ENCODE peak calls at places on chromosomes 1 and 21, in five cellular contexts. N is psoas muscle, X is sigmoid colon, V is fibroblast of lung, R is heart right ventricle. T is an unnamed sample.

GRCh38 chr1:204398197-204399125 is 13.2 kb downstream of the PPP1R15B start:
- DNase-seq in R (peak), N (no peak), V (peak), X (no peak), T (peak)

GRCh38 chr1:197213193-197213592 is 54.9 kb upstream of the CRB1 start:
- DNase-seq in N (no peak), V (no peak), X (no peak), R (no peak), T (no peak)

GRCh38 chr1:17630048-17630830 is 90.7 kb downstream of the ARHGEF10L start:
- DNase-seq in R (peak), X (peak), V (peak), N (peak), T (no peak)

GRCh38 chr1:208951908-208952307 is 631.6 kb upstream of the CAMK1G start:
- DNase-seq in V (peak), X (no peak), R (no peak), N (no peak), T (peak)

GRCh38 chr1:50295553-50295952 is 127.7 kb downstream of the DMRTA2 start:
- DNase-seq in V (no peak), R (no peak), N (no peak), X (no peak), T (no peak)

GRCh38 chr1:74586253-74586897 is 74.0 kb upstream of the LRRC53 start:
- DNase-seq in R (no peak), X (no peak), V (no peak), N (no peak), T (no peak)

GRCh38 chr1:11429226-11429625 is 49.7 kb upstream of the DISP3 start:
- DNase-seq in N (no peak), R (no peak), V (no peak), X (no peak), T (no peak)

GRCh38 chr1:165168466-165168865 is 188.0 kb downstream of the LMX1A start:
- DNase-seq in V (no peak), R (no peak), X (no peak), N (no peak), T (no peak)

GRCh38 chr1:178653091-178653490 is 72.0 kb upstream of the RALGPS2 start:
- DNase-seq in V (no peak), N (no peak), R (no peak), X (no peak), T (no peak)

GRCh38 chr1:17561561-17561985 is 22.1 kb downstream of the ARHGEF10L start:
- DNase-seq in V (peak), R (no peak), N (no peak), X (no peak), T (no peak)

GRCh38 chr21:34129039-34129891 is 55.9 kb downstream of the MRPS6 start:
- DNase-seq in N (peak), R (peak), V (peak), X (peak), T (peak)

GRCh38 chr1:181152892-181153633 is 64.6 kb downstream of the IER5 start:
- DNase-seq in N (peak), V (peak), X (peak), R (peak), T (peak)

GRCh38 chr1:46370214-46370633 is 23.9 kb upstream of the FAAH start:
- DNase-seq in V (no peak), X (no peak), N (no peak), R (no peak), T (no peak)

GRCh38 chr1:228983231-228983660 is 248.0 kb downstream of the RHOU start:
- DNase-seq in X (no peak), V (no peak), N (no peak), R (no peak), T (no peak)

GRCh38 chr1:43524804-43525203 is 5.9 kb upstream of the PTPRF start:
- DNase-seq in X (no peak), N (no peak), V (no peak), R (no peak), T (peak)

GRCh38 chr1:64598100-64598571 is 128.2 kb downstream of the CACHD1 start:
- DNase-seq in N (no peak), R (no peak), V (peak), X (no peak), T (no peak)

GRCh38 chr1:46760558-46761166 is 38.2 kb upstream of the CYP4B1 start:
- DNase-seq in R (no peak), N (no peak), X (no peak), V (no peak), T (no peak)

GRCh38 chr1:109312978-109313775 is 6.4 kb upstream of the MYBPHL start:
- DNase-seq in V (peak), R (no peak), X (peak), N (no peak), T (no peak)

GRCh38 chr1:36536727-36537126 is 54.0 kb upstream of the CSF3R start:
- DNase-seq in V (no peak), X (peak), R (no peak), N (no peak), T (no peak)

GRCh38 chr1:91732291-91732953 is 153.5 kb downstream of the TGFBR3 start:
- DNase-seq in R (no peak), X (peak), N (no peak), V (peak), T (no peak)

GRCh38 chr1:89735449-89735848 is 85.4 kb upstream of the LRRC8D start:
- DNase-seq in R (no peak), N (no peak), V (no peak), X (no peak), T (no peak)

GRCh38 chr21:27480841-27481261 is 514.0 kb upstream of the ADAMTS5 start:
- DNase-seq in X (no peak), R (no peak), V (no peak), N (no peak), T (no peak)

GRCh38 chr1:9037476-9038337 is 11.5 kb upstream of the SLC2A7 start:
- DNase-seq in V (no peak), N (no peak), X (no peak), R (no peak), T (no peak)

GRCh38 chr1:40786171-40786994 is 2.8 kb downstream of the KCNQ4 start:
- DNase-seq in X (no peak), V (no peak), N (no peak), R (no peak), T (no peak)

GRCh38 chr1:81678779-81679178 is 122.0 kb upstream of the ADGRL2 start:
- DNase-seq in R (no peak), N (no peak), V (no peak), X (no peak), T (no peak)

GRCh38 chr1:170840371-170840770 is 95.0 kb upstream of the MROH9 start:
- DNase-seq in X (no peak), N (no peak), V (no peak), R (no peak), T (no peak)

GRCh38 chr1:19011832-19012231 is 55.4 kb upstream of the IFFO2 start:
- DNase-seq in X (no peak), V (no peak), N (no peak), R (no peak), T (no peak)

GRCh38 chr1:41799205-41799604 is 119.5 kb downstream of the HIVEP3 start:
- DNase-seq in R (no peak), X (no peak), N (no peak), V (no peak), T (no peak)

GRCh38 chr1:172002725-172003345 is 161.5 kb downstream of the DNM3 start:
- DNase-seq in V (peak), X (no peak), N (no peak), R (no peak), T (peak)

GRCh38 chr1:97088386-97088785 is 366.8 kb downstream of the PTBP2 start:
- DNase-seq in V (peak), R (no peak), X (no peak), N (no peak), T (no peak)

GRCh38 chr1:11518791-11519628 is 40.1 kb downstream of the DISP3 start:
- DNase-seq in V (no peak), N (no peak), R (no peak), X (peak), T (no peak)

GRCh38 chr1:39795651-39796050 is 7.0 kb upstream of the BMP8B start:
- DNase-seq in N (no peak), V (no peak), X (peak), R (no peak), T (no peak)

GRCh38 chr1:215987092-215987855 is 420.2 kb downstream of the KCTD3 start:
- DNase-seq in X (no peak), R (no peak), V (no peak), N (no peak), T (no peak)

GRCh38 chr1:225685476-225686176 is 32.7 kb upstream of the ENAH start:
- DNase-seq in R (no peak), V (no peak), X (no peak), N (no peak), T (no peak)

GRCh38 chr1:21865943-21866628 is 54.0 kb downstream of the LDLRAD2 start:
- DNase-seq in X (no peak), V (no peak), R (no peak), N (no peak), T (no peak)

GRCh38 chr1:203480084-203480483 is 4.5 kb downstream of the PRELP start:
- DNase-seq in R (no peak), V (peak), X (peak), N (no peak), T (no peak)

DNA sequence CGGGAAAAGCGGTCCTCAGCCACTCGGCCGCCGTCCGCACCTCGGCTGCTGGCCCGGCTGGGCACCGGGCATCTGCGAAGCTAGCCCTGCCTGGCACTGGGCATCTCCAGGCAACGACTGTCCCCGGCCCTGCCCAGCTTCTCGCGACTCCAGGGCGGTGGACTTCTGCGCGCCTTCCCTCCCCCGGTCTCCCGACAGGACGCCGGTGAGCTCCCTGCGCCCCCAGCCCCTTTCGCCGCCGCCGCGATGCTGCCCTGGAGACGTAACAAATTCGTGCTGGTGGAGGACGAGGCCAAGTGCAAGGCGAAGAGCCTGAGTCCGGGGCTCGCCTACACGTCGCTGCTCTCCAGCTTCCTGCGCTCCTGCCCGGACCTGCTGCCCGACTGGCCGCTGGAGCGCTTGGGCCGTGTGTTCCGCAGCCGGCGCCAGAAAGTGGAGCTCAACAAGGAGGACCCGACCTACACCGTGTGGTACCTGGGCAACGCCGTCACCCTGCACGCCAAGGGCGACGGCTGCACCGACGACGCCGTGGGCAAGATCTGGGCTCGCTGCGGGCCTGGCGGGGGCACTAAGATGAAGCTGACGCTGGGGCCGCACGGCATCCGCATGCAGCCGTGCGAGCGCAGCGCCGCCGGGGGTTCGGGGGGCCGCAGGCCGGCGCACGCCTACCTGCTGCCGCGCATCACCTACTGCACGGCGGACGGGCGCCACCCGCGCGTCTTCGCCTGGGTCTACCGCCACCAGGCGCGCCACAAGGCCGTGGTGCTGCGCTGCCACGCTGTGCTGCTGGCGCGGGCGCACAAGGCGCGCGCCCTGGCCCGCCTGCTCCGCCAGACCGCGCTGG is 577 bp downstream of the FAM43B start:
- DNase-seq in X (no peak), V (peak), R (peak), N (peak), T (peak)
- H3K4me3 ChIP-seq in X (peak), V (no peak), R (peak), N (peak), T (peak)

GRCh38 chr1:207454046-207454964 is at the start of gene CR2:
- DNase-seq in V (no peak), R (peak), X (peak), N (peak), T (peak)

GRCh38 chr1:207459008-207459407 is 4.9 kb downstream of the CR2 start:
- DNase-seq in V (no peak), X (no peak), R (no peak), N (no peak), T (no peak)

GRCh38 chr1:207455183-207455754 is 1.1 kb downstream of the CR2 start:
- DNase-seq in X (no peak), R (no peak), N (no peak), V (no peak), T (no peak)

GRCh38 chr1:207458409-207458808 is 4.3 kb downstream of the CR2 start:
- DNase-seq in X (no peak), R (no peak), N (no peak), V (no peak), T (no peak)

DNA sequence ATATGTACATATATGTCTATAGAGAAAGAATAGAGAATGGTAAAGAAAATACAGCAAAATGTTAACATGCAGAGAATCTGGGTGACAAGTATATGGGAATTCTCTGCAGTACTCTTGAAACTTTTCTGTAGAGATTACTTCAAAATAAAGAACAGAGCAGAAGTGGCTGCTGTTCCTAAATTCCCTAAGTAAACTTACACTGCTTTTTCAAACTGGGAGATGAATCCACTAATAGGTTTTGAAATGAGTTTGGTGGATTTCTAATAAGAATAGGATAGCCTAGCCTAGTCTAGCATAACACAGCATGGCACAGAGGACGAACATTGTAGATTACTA is 450 bp upstream of the CR2 start:
- DNase-seq in N (no peak), R (no peak), X (no peak), V (peak), T (no peak)
- H3K4me3 ChIP-seq in N (peak), R (no peak), X (peak), V (no peak), T (no peak)

DNA sequence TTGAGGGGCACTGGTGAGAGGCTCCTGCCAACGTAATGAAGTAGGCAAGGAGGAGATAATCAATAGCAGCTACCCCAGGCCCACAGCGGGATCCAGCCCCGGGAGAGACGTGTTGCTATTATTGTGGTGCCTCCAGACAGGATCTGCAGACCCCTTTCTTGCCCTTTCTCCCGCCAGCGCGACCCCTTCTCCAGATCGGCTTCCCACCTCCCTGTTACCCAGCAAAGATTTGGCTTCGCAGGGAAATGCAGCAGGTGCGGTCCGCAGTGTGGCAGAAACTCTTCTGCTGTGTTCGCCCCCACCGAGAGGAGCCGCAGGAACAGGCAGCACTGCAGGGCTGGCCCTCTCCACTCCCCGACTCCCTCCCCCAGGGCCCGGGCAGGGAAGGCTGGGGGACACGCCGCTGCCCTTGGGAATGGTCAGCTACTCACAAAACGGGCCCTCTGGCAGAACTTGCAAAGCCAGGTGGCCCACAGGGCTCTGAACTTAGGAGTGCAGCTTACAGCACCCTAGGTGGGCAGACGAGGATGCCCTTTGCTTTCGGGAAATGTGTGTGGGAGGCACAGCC is 1.6 kb upstream of the KCNA2 start:
- DNase-seq in V (no peak), X (no peak), R (no peak), N (no peak), T (no peak)
- H3K4me3 ChIP-seq in V (no peak), X (peak), R (peak), N (peak), T (no peak)

GRCh38 chr1:117607471-117607870 is 1.6 kb downstream of the TENT5C start:
- DNase-seq in R (no peak), V (no peak), X (no peak), N (no peak), T (no peak)
- H3K4me3 ChIP-seq in R (peak), V (peak), X (peak), N (peak), T (no peak)

GRCh38 chr1:151056149-151056548 is 3.3 kb downstream of the CDC42SE1 start:
- DNase-seq in N (no peak), X (no peak), V (no peak), R (no peak), T (no peak)
- H3K4me3 ChIP-seq in N (peak), X (no peak), V (no peak), R (no peak), T (no peak)

GRCh38 chr1:221776495-221777413 is 34.9 kb upstream of the DUSP10 start:
- DNase-seq in X (no peak), N (no peak), R (no peak), V (no peak), T (no peak)

GRCh38 chr1:221778125-221778524 is 36.2 kb upstream of the DUSP10 start:
- DNase-seq in X (no peak), R (no peak), N (no peak), V (no peak), T (no peak)

GRCh38 chr1:221778535-221779142 is 36.8 kb upstream of the DUSP10 start:
- DNase-seq in N (no peak), X (no peak), V (no peak), R (no peak), T (no peak)

GRCh38 chr1:221779771-221780170 is 37.9 kb upstream of the DUSP10 start:
- DNase-seq in R (no peak), N (no peak), X (no peak), V (no peak), T (no peak)

DNA sequence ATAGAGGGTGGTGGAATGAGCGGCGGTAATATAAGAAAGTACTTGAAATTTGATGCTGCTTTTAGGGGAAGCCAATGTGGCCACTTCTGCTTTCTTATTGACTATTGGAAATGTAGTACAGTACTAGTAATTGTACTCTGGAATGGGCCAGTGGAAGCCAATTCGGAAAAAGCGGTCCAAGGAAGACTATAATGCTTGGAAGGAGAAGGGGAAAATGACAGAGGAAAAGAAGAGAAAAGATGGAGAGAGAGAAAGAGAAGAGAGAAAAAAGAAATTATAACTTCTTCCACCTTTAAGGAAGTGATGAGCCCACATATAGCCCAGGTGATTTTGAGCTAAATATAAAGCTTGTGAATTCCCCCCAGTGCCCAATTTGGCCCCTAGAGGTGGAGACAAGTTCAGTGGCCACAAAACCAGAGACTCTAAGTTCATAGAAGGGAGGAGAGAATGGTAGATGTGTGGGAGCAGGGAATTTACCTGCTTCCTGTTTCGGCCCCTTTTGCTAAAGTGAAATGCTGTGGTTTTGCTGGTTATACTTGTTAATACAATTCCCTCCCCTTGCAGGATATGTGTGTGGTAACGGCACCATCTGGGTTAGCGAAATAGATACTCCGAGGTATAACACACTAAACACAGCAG is 35.7 kb upstream of the DUSP10 start:
- DNase-seq in R (no peak), V (no peak), X (no peak), N (no peak), T (no peak)
- H3K4me3 ChIP-seq in R (no peak), V (no peak), X (no peak), N (no peak), T (no peak)

GRCh38 chr1:223844962-223845809 is 561 bp downstream of the TP53BP2 start:
- DNase-seq in X (peak), R (no peak), N (peak), V (peak), T (peak)

GRCh38 chr1:223846668-223847007 is 891 bp upstream of the TP53BP2 start:
- DNase-seq in X (no peak), R (peak), N (no peak), V (peak), T (peak)

GRCh38 chr1:223847781-223848345 is 2.1 kb upstream of the TP53BP2 start:
- DNase-seq in V (no peak), X (no peak), R (no peak), N (no peak), T (no peak)

GRCh38 chr1:223844521-223844961 is 1.2 kb downstream of the TP53BP2 start:
- DNase-seq in V (no peak), X (no peak), R (no peak), N (no peak), T (no peak)

GRCh38 chr1:223845810-223846667 is at the start of gene TP53BP2:
- DNase-seq in R (peak), N (peak), V (peak), X (peak), T (peak)
- H3K4me3 ChIP-seq in R (peak), N (peak), V (peak), X (peak), T (peak)

GRCh38 chr1:14946567-14947285 is 206.8 kb upstream of the TMEM51 start:
- DNase-seq in X (no peak), N (no peak), V (peak), R (no peak), T (no peak)

GRCh38 chr1:14947421-14947820 is 206.1 kb upstream of the TMEM51 start:
- DNase-seq in V (no peak), N (no peak), X (no peak), R (no peak), T (no peak)

GRCh38 chr1:14945132-14946010 is 208.2 kb upstream of the TMEM51 start:
- DNase-seq in N (peak), R (peak), X (peak), V (peak), T (no peak)

GRCh38 chr1:14944471-14944981 is 209.0 kb upstream of the TMEM51 start:
- DNase-seq in N (no peak), V (no peak), R (no peak), X (no peak), T (no peak)

GRCh38 chr1:14946011-14946359 is 207.6 kb upstream of the TMEM51 start:
- DNase-seq in V (no peak), X (no peak), N (no peak), R (no peak), T (no peak)
- H3K4me3 ChIP-seq in V (peak), X (peak), N (peak), R (no peak), T (no peak)

GRCh38 chr1:186760426-186760825 is 68.3 kb upstream of the PLA2G4A start:
- DNase-seq in N (no peak), X (no peak), R (no peak), V (no peak), T (no peak)
- H3K4me3 ChIP-seq in N (no peak), X (no peak), R (no peak), V (no peak), T (no peak)

T was measured in BE2C.